ENCODE peak calls at places on chromosome 13, in seven cellular contexts. A is kidney epithelial cell, Z is body of pancreas, F is thoracic aorta, H is fibroblast of lung, Q is pancreas, J is brain microvascular endothelial cell. I is an unnamed sample. For H3K27me3, the result is how much of the 10 kb centered on the place peaks cover.

GRCh38 chr13:29849731-29850212 is 645 bp downstream of the UBL3 start:
- DNase-seq in H (peak), Z (peak), A (peak), Q (peak), F (peak), J (peak), I (no peak)

GRCh38 chr13:86714495-86714894 is 915.3 kb upstream of the SLITRK6 start:
- DNase-seq in Z (no peak), Q (no peak), A (no peak), F (no peak), H (no peak), J (no peak), I (no peak)

GRCh38 chr13:25886438-25887214 is 165.2 kb downstream of the SHISA2 start:
- DNase-seq in F (no peak), Z (no peak), A (peak), H (peak), J (peak), Q (no peak), I (peak)

GRCh38 chr13:107864543-107865460 is 350.5 kb downstream of the LIG4 start:
- DNase-seq in Z (peak), H (peak), A (no peak), F (no peak), Q (no peak), J (peak), I (peak)

GRCh38 chr13:44739539-44739938 is 163.4 kb upstream of the TSC22D1 start:
- DNase-seq in H (no peak), F (no peak), J (no peak), Q (no peak), Z (no peak), A (no peak), I (no peak)

GRCh38 chr13:30429721-30430694 is 7.7 kb downstream of the UBE2L5 start:
- DNase-seq in Q (no peak), F (no peak), H (peak), J (peak), A (peak), Z (no peak), I (peak)

GRCh38 chr13:37138169-37138568 is 32.7 kb upstream of the CSNK1A1L start:
- DNase-seq in Q (no peak), Z (no peak), A (no peak), H (no peak), J (peak), F (no peak), I (no peak)

GRCh38 chr13:73945871-73946270 is 188.3 kb downstream of the KLF12 start:
- DNase-seq in H (peak), Q (no peak), J (no peak), Z (no peak), A (no peak), F (no peak), I (no peak)

GRCh38 chr13:29934531-29935308 is 84.3 kb upstream of the UBL3 start:
- DNase-seq in F (no peak), Q (no peak), Z (no peak), H (no peak), A (no peak), J (no peak), I (no peak)

GRCh38 chr13:54373211-54373610 is 1344.6 kb downstream of the OLFM4 start:
- DNase-seq in Q (no peak), J (no peak), A (no peak), Z (no peak), F (no peak), H (no peak), I (no peak)

GRCh38 chr13:29621841-29622240 is 26.4 kb upstream of the SLC7A1 start:
- DNase-seq in A (no peak), Q (no peak), J (peak), H (peak), F (no peak), Z (no peak), I (no peak)

GRCh38 chr13:48094404-48094780 is 512 bp downstream of the MED4 start:
- DNase-seq in Q (no peak), Z (no peak), A (no peak), H (peak), F (no peak), J (no peak), I (no peak)

GRCh38 chr13:43397110-43397509 is 373.7 kb downstream of the DNAJC15 start:
- DNase-seq in A (no peak), Q (no peak), F (no peak), J (peak), Z (no peak), H (peak), I (no peak)

DNA sequence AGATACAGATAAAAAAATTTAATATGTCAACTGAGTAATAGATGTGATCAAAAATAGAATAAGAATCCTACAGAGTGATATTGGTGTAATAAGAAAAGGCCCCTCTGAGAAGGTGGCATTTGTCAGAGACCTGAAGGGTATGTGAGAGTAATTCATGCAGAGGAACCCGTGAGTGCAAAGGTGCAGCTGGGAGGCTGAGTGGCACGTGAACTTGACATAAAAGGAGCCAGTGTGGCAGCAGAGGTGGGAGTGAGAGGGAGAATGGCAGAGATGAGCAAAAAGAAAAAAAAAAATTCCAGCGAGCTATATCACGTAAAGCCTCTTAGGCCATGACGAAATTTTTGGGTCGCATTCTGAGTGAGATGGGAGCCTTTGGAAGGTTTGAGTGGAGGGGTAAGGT is 588.9 kb downstream of the KCTD12 start:
- DNase-seq in F (no peak), Q (no peak), H (no peak), J (no peak), Z (no peak), A (no peak), I (no peak)
- H3K4me3 ChIP-seq in F (no peak), Q (no peak), H (no peak), J (no peak), Z (no peak), A (no peak), I (no peak)

DNA sequence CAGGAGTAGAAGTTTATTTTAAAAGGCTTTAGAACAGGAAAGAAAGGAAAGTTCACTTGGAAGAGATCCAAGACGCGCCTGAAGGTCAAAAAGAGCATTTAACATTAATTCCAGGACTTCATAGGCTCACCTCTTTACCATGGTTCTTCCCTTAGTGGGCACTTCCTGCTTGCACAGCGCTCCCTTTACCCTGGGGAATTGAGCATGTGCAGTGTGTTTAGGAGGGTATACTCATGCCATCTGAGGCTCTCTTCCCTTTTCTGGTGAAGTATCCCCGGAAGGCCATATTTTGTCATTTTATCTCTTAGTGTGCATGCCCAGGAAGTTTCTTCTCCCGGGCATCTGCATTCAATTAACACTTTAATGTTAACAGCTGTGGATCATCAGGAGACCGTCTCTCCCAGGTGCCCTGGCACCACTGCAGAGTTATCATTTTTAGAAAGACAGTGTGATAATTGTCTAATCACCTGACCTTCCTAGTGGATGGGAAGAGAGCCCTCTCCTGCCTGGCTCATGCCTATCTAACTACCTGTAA is 66.1 kb upstream of the ABCC4 start:
- DNase-seq in Z (no peak), A (no peak), H (no peak), Q (no peak), F (no peak), J (no peak), I (no peak)
- TF ChIP-seq CTCF in Z (no peak), A (no peak), H (no peak), Q (no peak), F (no peak), J (no peak), I (no peak)

GRCh38 chr13:99903140-99903539 is 68.4 kb downstream of the ZIC5 start:
- DNase-seq in F (no peak), H (no peak), A (no peak), Z (no peak), J (no peak), Q (no peak), I (no peak)
- H3K27me3 ChIP-seq in F (under half), H (under half), A (under half), Z (under half), J (under half), Q (under half), I (under half)

GRCh38 chr13:32734511-32734910 is 148.3 kb downstream of the PDS5B start:
- DNase-seq in Q (peak), H (peak), Z (no peak), F (no peak), A (no peak), J (peak), I (peak)
- H3K4me3 ChIP-seq in Q (no peak), H (no peak), Z (no peak), F (no peak), A (no peak), J (no peak), I (no peak)

DNA sequence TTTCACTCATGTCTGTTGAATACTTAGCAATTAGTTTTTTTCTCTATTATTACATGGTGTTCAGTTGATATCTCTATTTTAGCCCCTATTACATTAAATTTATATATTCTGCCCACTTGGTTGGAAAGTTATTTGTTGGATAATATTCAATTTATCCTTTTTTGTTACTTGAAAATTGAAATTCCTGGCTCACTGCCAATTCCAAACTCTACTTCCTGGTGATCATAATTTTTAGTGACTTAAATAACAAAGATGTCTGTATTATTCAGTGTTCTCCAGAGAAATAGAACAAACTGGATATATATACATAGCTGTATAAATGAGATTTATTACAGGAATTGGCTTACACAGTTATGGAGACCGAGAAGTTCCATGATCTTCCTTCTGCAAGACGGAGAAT is 93.6 kb downstream of the GPC5 start:
- DNase-seq in J (no peak), Q (no peak), H (no peak), A (no peak), F (no peak), Z (no peak), I (no peak)
- TF ChIP-seq CTCF in J (no peak), Q (no peak), H (no peak), A (no peak), F (no peak), Z (no peak), I (no peak)

I was measured in AG04450.